ENCODE peak calls at places on chromosomes 2 and 18, in four cellular contexts. One of them, this sample, is unnamed.

GRCh38 chr18:48441405-48441881 is 32.3 kb upstream of the ZBTB7C start:
- DNase-seq in tibial artery: peak; percentile 96
- DNase-seq in cardiac muscle cell: peak; percentile 28
- DNase-seq in neural progenitor cell: no peak
- DNase-seq in this sample: peak; percentile 57

GRCh38 chr2:170819941-170820646 is 3.4 kb downstream of the GAD1 start:
- DNase-seq in neural progenitor cell: peak; percentile 70
- DNase-seq in tibial artery: no peak
- DNase-seq in cardiac muscle cell: no peak
- DNase-seq in this sample: no peak

GRCh38 chr2:15809504-15809903 is 130.8 kb upstream of the MYCN start:
- DNase-seq in cardiac muscle cell: no peak
- DNase-seq in neural progenitor cell: no peak
- DNase-seq in tibial artery: no peak
- DNase-seq in this sample: no peak

GRCh38 chr2:43233218-43234212 is 7.1 kb upstream of the ZFP36L2 start:
- DNase-seq in neural progenitor cell: no peak
- DNase-seq in tibial artery: no peak
- DNase-seq in cardiac muscle cell: no peak
- DNase-seq in this sample: no peak

GRCh38 chr2:58101500-58101899 is 54.9 kb downstream of the VRK2 start:
- DNase-seq in tibial artery: no peak
- DNase-seq in neural progenitor cell: no peak
- DNase-seq in cardiac muscle cell: no peak
- DNase-seq in this sample: no peak

GRCh38 chr2:96111823-96112500 is 4.4 kb downstream of the ADRA2B start:
- DNase-seq in cardiac muscle cell: no peak
- DNase-seq in tibial artery: peak; percentile 53
- DNase-seq in neural progenitor cell: no peak
- DNase-seq in this sample: no peak

GRCh38 chr2:66441651-66442365 is 6.9 kb downstream of the MEIS1 start:
- DNase-seq in tibial artery: no peak
- DNase-seq in cardiac muscle cell: no peak
- DNase-seq in neural progenitor cell: no peak
- DNase-seq in this sample: no peak

GRCh38 chr18:72993245-72993644 is 125.5 kb upstream of the NETO1 start:
- DNase-seq in neural progenitor cell: no peak
- DNase-seq in tibial artery: no peak
- DNase-seq in cardiac muscle cell: no peak
- DNase-seq in this sample: no peak

GRCh38 chr2:205758498-205758897 is 76.2 kb downstream of the NRP2 start:
- DNase-seq in cardiac muscle cell: no peak
- DNase-seq in neural progenitor cell: no peak
- DNase-seq in tibial artery: no peak
- DNase-seq in this sample: no peak

DNA sequence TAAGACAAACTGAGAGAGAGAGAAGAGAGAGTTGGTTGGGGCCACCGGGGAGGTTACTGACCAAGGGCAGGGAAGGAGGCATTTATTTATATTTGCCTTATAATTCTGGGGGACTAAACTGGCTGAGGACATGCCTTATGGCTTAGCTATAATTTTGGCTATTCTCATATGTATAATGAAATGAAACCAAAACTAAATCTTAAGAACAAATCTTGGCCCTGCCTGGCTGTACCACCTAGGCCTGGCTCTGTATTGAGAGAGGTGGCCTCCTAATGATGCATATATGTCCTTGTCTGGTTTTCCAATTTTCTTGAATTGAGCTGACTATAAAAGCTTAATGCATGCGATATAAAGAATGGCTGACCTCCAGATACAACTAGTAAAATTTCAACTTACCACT is 3.5 kb upstream of the PPP1CB start:
- DNase-seq in cardiac muscle cell: no peak
- DNase-seq in tibial artery: no peak
- DNase-seq in neural progenitor cell: no peak
- DNase-seq in this sample: no peak
- H3K4me1 ChIP-seq in cardiac muscle cell: peaks cover 11% of the 10 kb centered on the region
- H3K4me1 ChIP-seq in tibial artery: peaks cover 46% of the 10 kb centered on the region
- H3K4me1 ChIP-seq in neural progenitor cell: peaks cover 11% of the 10 kb centered on the region
- H3K4me1 ChIP-seq in this sample: peaks cover 12% of the 10 kb centered on the region

GRCh38 chr2:119735565-119735964 is 24.2 kb upstream of the PTPN4 start:
- DNase-seq in neural progenitor cell: no peak
- DNase-seq in cardiac muscle cell: no peak
- DNase-seq in tibial artery: no peak
- DNase-seq in this sample: no peak

GRCh38 chr2:119732451-119733164 is 27.1 kb upstream of the PTPN4 start:
- DNase-seq in tibial artery: no peak
- DNase-seq in neural progenitor cell: no peak
- DNase-seq in cardiac muscle cell: no peak
- DNase-seq in this sample: no peak

GRCh38 chr2:119734051-119734450 is 25.7 kb upstream of the PTPN4 start:
- DNase-seq in neural progenitor cell: no peak
- DNase-seq in tibial artery: no peak
- DNase-seq in cardiac muscle cell: no peak
- DNase-seq in this sample: no peak

GRCh38 chr2:119730598-119731278 is 29.0 kb upstream of the PTPN4 start:
- DNase-seq in tibial artery: no peak
- DNase-seq in cardiac muscle cell: no peak
- DNase-seq in neural progenitor cell: no peak
- DNase-seq in this sample: no peak

GRCh38 chr2:119732026-119732425 is 27.7 kb upstream of the PTPN4 start:
- DNase-seq in cardiac muscle cell: no peak
- DNase-seq in neural progenitor cell: no peak
- DNase-seq in tibial artery: no peak
- DNase-seq in this sample: no peak
- H3K4me1 ChIP-seq in cardiac muscle cell: no peaks in the 10 kb centered on the region
- H3K4me1 ChIP-seq in neural progenitor cell: peaks cover 19% of the 10 kb centered on the region
- H3K4me1 ChIP-seq in tibial artery: no peaks in the 10 kb centered on the region
- H3K4me1 ChIP-seq in this sample: no peaks in the 10 kb centered on the region

DNA sequence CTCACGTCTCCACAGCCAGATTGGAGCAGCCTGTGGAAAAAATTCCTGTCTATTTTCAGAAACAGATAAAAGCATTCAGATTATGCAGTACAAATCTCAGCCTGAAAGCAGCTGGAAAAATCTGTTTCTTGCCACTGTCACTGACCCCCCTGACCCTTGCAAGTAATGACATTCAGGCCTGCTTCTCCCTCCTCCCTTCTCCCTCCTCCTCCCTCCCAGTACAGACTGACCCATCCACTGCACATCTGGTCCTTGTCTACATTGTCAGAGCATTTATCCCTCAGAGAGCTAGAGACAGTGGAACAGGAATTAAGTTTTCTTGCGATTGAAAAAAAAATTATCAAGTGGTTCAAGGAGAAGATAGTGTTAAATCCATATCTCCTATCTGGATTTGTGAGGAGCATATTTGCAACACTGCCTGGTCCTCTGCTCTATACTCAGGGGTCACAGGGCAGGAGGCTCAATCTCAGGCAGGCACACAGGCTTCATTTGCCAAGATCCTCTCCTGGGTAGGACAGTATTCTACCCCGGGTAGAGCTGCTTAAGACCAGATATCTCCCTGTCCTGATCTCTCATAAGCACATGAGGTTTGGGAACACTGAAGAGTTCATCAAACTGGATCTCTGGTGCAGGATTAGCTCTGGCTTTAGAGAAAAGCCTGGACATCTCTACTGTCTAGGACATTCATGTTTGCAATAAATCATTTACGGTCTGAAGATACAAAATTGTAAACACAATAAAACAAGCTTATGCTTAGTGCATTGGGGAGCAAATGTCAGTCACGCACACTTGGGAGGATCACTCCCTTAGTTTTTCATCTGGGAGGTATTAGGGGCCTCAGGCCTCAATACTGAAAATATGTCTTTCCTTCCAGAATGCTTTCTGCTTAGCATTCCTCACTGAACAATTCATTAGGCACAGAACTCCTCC is 34.4 kb upstream of the LCLAT1 start:
- DNase-seq in cardiac muscle cell: peak; percentile 78
- DNase-seq in neural progenitor cell: no peak
- DNase-seq in tibial artery: no peak
- DNase-seq in this sample: peak; percentile 26
- H3K4me1 ChIP-seq in cardiac muscle cell: peaks cover 40% of the 10 kb centered on the region
- H3K4me1 ChIP-seq in neural progenitor cell: peaks cover 20% of the 10 kb centered on the region
- H3K4me1 ChIP-seq in tibial artery: peaks cover 51% of the 10 kb centered on the region
- H3K4me1 ChIP-seq in this sample: peaks cover 6% of the 10 kb centered on the region

GRCh38 chr2:46353509-46353908 is 56.3 kb downstream of the EPAS1 start:
- DNase-seq in cardiac muscle cell: no peak
- DNase-seq in neural progenitor cell: no peak
- DNase-seq in tibial artery: no peak
- DNase-seq in this sample: no peak
- H3K4me1 ChIP-seq in cardiac muscle cell: peaks cover 16% of the 10 kb centered on the region
- H3K4me1 ChIP-seq in neural progenitor cell: no peaks in the 10 kb centered on the region
- H3K4me1 ChIP-seq in tibial artery: peaks cover 22% of the 10 kb centered on the region
- H3K4me1 ChIP-seq in this sample: peaks cover 8% of the 10 kb centered on the region

DNA sequence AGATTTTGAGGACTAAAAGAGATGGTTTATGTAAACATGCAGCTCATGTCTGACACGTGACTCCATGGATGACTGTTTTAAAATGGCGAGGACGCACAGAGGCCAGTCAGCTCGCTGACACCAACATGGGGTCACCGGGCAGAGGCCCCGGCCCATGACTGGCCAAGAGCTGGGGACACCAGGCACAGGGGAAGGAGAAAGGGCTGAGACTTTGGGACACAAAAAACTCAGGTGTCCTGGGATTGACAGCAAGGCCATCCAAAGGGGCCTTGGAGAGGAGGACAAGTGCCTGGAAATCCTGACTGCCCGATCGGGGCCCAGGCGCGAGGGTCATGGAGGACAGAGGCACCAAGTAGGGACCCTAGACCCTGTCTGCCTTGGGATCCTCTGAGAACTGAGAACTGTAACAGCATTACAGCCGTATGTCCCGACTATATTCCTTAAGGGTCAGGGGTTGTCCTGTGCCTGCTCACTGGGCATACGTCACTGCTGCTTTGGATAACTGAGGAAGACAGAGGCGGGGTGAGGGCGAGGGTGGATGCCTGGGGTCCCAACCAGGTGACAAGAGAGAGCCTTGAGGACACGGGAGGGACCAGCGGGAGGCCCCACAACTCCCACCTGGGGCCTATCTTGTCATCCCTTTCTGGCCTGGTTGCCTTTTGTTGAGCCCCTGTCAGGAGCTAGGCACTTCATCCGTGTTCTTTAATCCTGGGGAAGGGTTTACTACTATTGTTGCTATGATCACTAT is 28.6 kb downstream of the INPP5D start:
- DNase-seq in cardiac muscle cell: no peak
- DNase-seq in neural progenitor cell: no peak
- DNase-seq in tibial artery: peak; percentile 55
- DNase-seq in this sample: no peak
- H3K4me1 ChIP-seq in cardiac muscle cell: no peaks in the 10 kb centered on the region
- H3K4me1 ChIP-seq in neural progenitor cell: peaks cover 21% of the 10 kb centered on the region
- H3K4me1 ChIP-seq in tibial artery: no peaks in the 10 kb centered on the region
- H3K4me1 ChIP-seq in this sample: no peaks in the 10 kb centered on the region

This sample was measured in BE2C.